ENCODE peak calls at places on chromosomes 2 and 18, in eight cellular contexts. One of them, this sample, is unnamed.

GRCh38 chr18:48826271-48826670 is 124.5 kb downstream of the SMAD7 start:
- DNase-seq in heart left ventricle: peak; percentile 14
- DNase-seq in activated T-cell treated with anti-CD3 and anti-CD28 coated beads, Interleukin-2, amount 50 U/mL, for 4 hours: no peak
- DNase-seq in activated T-helper 9 cell treated with anti-CD3 and anti-CD28 coated beads, Interleukin-2, amount 50 U/mL, for 16 hours: no peak
- DNase-seq in hypothalamus: no peak
- DNase-seq in amygdala: no peak
- DNase-seq in transverse colon: no peak
- DNase-seq in T-helper 17 cell: no peak
- DNase-seq in this sample: no peak

GRCh38 chr2:123958011-123958410 is 67.1 kb upstream of the CNTNAP5 start:
- DNase-seq in heart left ventricle: no peak
- DNase-seq in activated T-cell treated with anti-CD3 and anti-CD28 coated beads, Interleukin-2, amount 50 U/mL, for 4 hours: no peak
- DNase-seq in activated T-helper 9 cell treated with anti-CD3 and anti-CD28 coated beads, Interleukin-2, amount 50 U/mL, for 16 hours: no peak
- DNase-seq in hypothalamus: no peak
- DNase-seq in amygdala: no peak
- DNase-seq in transverse colon: no peak
- DNase-seq in T-helper 17 cell: no peak
- DNase-seq in this sample: no peak

GRCh38 chr2:20702563-20702962 is 35.6 kb downstream of the GDF7 start:
- DNase-seq in heart left ventricle: no peak
- DNase-seq in activated T-cell treated with anti-CD3 and anti-CD28 coated beads, Interleukin-2, amount 50 U/mL, for 4 hours: no peak
- DNase-seq in activated T-helper 9 cell treated with anti-CD3 and anti-CD28 coated beads, Interleukin-2, amount 50 U/mL, for 16 hours: no peak
- DNase-seq in hypothalamus: no peak
- DNase-seq in amygdala: no peak
- DNase-seq in transverse colon: no peak
- DNase-seq in T-helper 17 cell: no peak
- DNase-seq in this sample: no peak

GRCh38 chr2:108492364-108492763 is 41.9 kb upstream of the LIMS1 start:
- DNase-seq in heart left ventricle: no peak
- DNase-seq in activated T-cell treated with anti-CD3 and anti-CD28 coated beads, Interleukin-2, amount 50 U/mL, for 4 hours: no peak
- DNase-seq in activated T-helper 9 cell treated with anti-CD3 and anti-CD28 coated beads, Interleukin-2, amount 50 U/mL, for 16 hours: no peak
- DNase-seq in hypothalamus: no peak
- DNase-seq in amygdala: no peak
- DNase-seq in transverse colon: no peak
- DNase-seq in T-helper 17 cell: no peak
- DNase-seq in this sample: no peak

GRCh38 chr2:7792031-7792651 is 874.9 kb downstream of the RNF144A start:
- DNase-seq in heart left ventricle: no peak
- DNase-seq in activated T-cell treated with anti-CD3 and anti-CD28 coated beads, Interleukin-2, amount 50 U/mL, for 4 hours: no peak
- DNase-seq in activated T-helper 9 cell treated with anti-CD3 and anti-CD28 coated beads, Interleukin-2, amount 50 U/mL, for 16 hours: no peak
- DNase-seq in hypothalamus: no peak
- DNase-seq in amygdala: no peak
- DNase-seq in transverse colon: peak; percentile 17
- DNase-seq in T-helper 17 cell: no peak
- DNase-seq in this sample: no peak

GRCh38 chr2:2175381-2176090 is 155.5 kb downstream of the MYT1L start:
- DNase-seq in heart left ventricle: no peak
- DNase-seq in activated T-cell treated with anti-CD3 and anti-CD28 coated beads, Interleukin-2, amount 50 U/mL, for 4 hours: no peak
- DNase-seq in activated T-helper 9 cell treated with anti-CD3 and anti-CD28 coated beads, Interleukin-2, amount 50 U/mL, for 16 hours: no peak
- DNase-seq in hypothalamus: no peak
- DNase-seq in amygdala: no peak
- DNase-seq in transverse colon: no peak
- DNase-seq in T-helper 17 cell: no peak
- DNase-seq in this sample: no peak

GRCh38 chr2:147416099-147416498 is 428.7 kb upstream of the ACVR2A start:
- DNase-seq in heart left ventricle: no peak
- DNase-seq in activated T-cell treated with anti-CD3 and anti-CD28 coated beads, Interleukin-2, amount 50 U/mL, for 4 hours: no peak
- DNase-seq in activated T-helper 9 cell treated with anti-CD3 and anti-CD28 coated beads, Interleukin-2, amount 50 U/mL, for 16 hours: no peak
- DNase-seq in hypothalamus: no peak
- DNase-seq in amygdala: no peak
- DNase-seq in transverse colon: no peak
- DNase-seq in T-helper 17 cell: no peak
- DNase-seq in this sample: no peak

GRCh38 chr2:212345966-212346365 is 192.6 kb downstream of the ERBB4 start:
- DNase-seq in heart left ventricle: no peak
- DNase-seq in activated T-cell treated with anti-CD3 and anti-CD28 coated beads, Interleukin-2, amount 50 U/mL, for 4 hours: no peak
- DNase-seq in activated T-helper 9 cell treated with anti-CD3 and anti-CD28 coated beads, Interleukin-2, amount 50 U/mL, for 16 hours: no peak
- DNase-seq in hypothalamus: no peak
- DNase-seq in amygdala: no peak
- DNase-seq in transverse colon: no peak
- DNase-seq in T-helper 17 cell: no peak
- DNase-seq in this sample: no peak

GRCh38 chr18:49224130-49224529 is 236.3 kb downstream of the DYM start:
- DNase-seq in heart left ventricle: no peak
- DNase-seq in activated T-cell treated with anti-CD3 and anti-CD28 coated beads, Interleukin-2, amount 50 U/mL, for 4 hours: no peak
- DNase-seq in activated T-helper 9 cell treated with anti-CD3 and anti-CD28 coated beads, Interleukin-2, amount 50 U/mL, for 16 hours: no peak
- DNase-seq in hypothalamus: no peak
- DNase-seq in amygdala: no peak
- DNase-seq in transverse colon: no peak
- DNase-seq in T-helper 17 cell: no peak
- DNase-seq in this sample: no peak

GRCh38 chr2:23559561-23560239 is 174.7 kb downstream of the KLHL29 start:
- DNase-seq in heart left ventricle: no peak
- DNase-seq in activated T-cell treated with anti-CD3 and anti-CD28 coated beads, Interleukin-2, amount 50 U/mL, for 4 hours: no peak
- DNase-seq in activated T-helper 9 cell treated with anti-CD3 and anti-CD28 coated beads, Interleukin-2, amount 50 U/mL, for 16 hours: no peak
- DNase-seq in hypothalamus: no peak
- DNase-seq in amygdala: no peak
- DNase-seq in transverse colon: no peak
- DNase-seq in T-helper 17 cell: no peak
- DNase-seq in this sample: no peak

GRCh38 chr2:241463276-241464135 is 44.9 kb downstream of the STK25 start:
- DNase-seq in heart left ventricle: no peak
- DNase-seq in activated T-cell treated with anti-CD3 and anti-CD28 coated beads, Interleukin-2, amount 50 U/mL, for 4 hours: no peak
- DNase-seq in activated T-helper 9 cell treated with anti-CD3 and anti-CD28 coated beads, Interleukin-2, amount 50 U/mL, for 16 hours: no peak
- DNase-seq in hypothalamus: no peak
- DNase-seq in amygdala: no peak
- DNase-seq in transverse colon: no peak
- DNase-seq in T-helper 17 cell: no peak
- DNase-seq in this sample: no peak

GRCh38 chr2:216546646-216547403 is 48.2 kb downstream of the RPL37A start:
- DNase-seq in heart left ventricle: peak; percentile 37
- DNase-seq in activated T-cell treated with anti-CD3 and anti-CD28 coated beads, Interleukin-2, amount 50 U/mL, for 4 hours: no peak
- DNase-seq in activated T-helper 9 cell treated with anti-CD3 and anti-CD28 coated beads, Interleukin-2, amount 50 U/mL, for 16 hours: no peak
- DNase-seq in hypothalamus: no peak
- DNase-seq in amygdala: no peak
- DNase-seq in transverse colon: no peak
- DNase-seq in T-helper 17 cell: no peak
- DNase-seq in this sample: no peak

GRCh38 chr2:201788371-201788770 is 7.6 kb upstream of the ALS2 start:
- DNase-seq in heart left ventricle: no peak
- DNase-seq in activated T-cell treated with anti-CD3 and anti-CD28 coated beads, Interleukin-2, amount 50 U/mL, for 4 hours: no peak
- DNase-seq in activated T-helper 9 cell treated with anti-CD3 and anti-CD28 coated beads, Interleukin-2, amount 50 U/mL, for 16 hours: no peak
- DNase-seq in hypothalamus: no peak
- DNase-seq in amygdala: no peak
- DNase-seq in transverse colon: no peak
- DNase-seq in T-helper 17 cell: no peak
- DNase-seq in this sample: no peak

GRCh38 chr2:234840336-234840735 is 111.5 kb upstream of the SH3BP4 start:
- DNase-seq in heart left ventricle: peak; percentile 46
- DNase-seq in activated T-cell treated with anti-CD3 and anti-CD28 coated beads, Interleukin-2, amount 50 U/mL, for 4 hours: no peak
- DNase-seq in activated T-helper 9 cell treated with anti-CD3 and anti-CD28 coated beads, Interleukin-2, amount 50 U/mL, for 16 hours: no peak
- DNase-seq in hypothalamus: no peak
- DNase-seq in amygdala: no peak
- DNase-seq in transverse colon: peak; percentile 9
- DNase-seq in T-helper 17 cell: no peak
- DNase-seq in this sample: no peak

GRCh38 chr18:41645600-41646360 is 309.3 kb upstream of the PIK3C3 start:
- DNase-seq in heart left ventricle: no peak
- DNase-seq in activated T-cell treated with anti-CD3 and anti-CD28 coated beads, Interleukin-2, amount 50 U/mL, for 4 hours: no peak
- DNase-seq in activated T-helper 9 cell treated with anti-CD3 and anti-CD28 coated beads, Interleukin-2, amount 50 U/mL, for 16 hours: no peak
- DNase-seq in hypothalamus: no peak
- DNase-seq in amygdala: no peak
- DNase-seq in transverse colon: no peak
- DNase-seq in T-helper 17 cell: no peak
- DNase-seq in this sample: no peak

GRCh38 chr18:79916546-79917350 is 34.7 kb downstream of the SLC66A2 start:
- DNase-seq in heart left ventricle: peak; percentile 13
- DNase-seq in activated T-cell treated with anti-CD3 and anti-CD28 coated beads, Interleukin-2, amount 50 U/mL, for 4 hours: no peak
- DNase-seq in activated T-helper 9 cell treated with anti-CD3 and anti-CD28 coated beads, Interleukin-2, amount 50 U/mL, for 16 hours: no peak
- DNase-seq in hypothalamus: no peak
- DNase-seq in amygdala: no peak
- DNase-seq in transverse colon: peak; percentile 3
- DNase-seq in T-helper 17 cell: no peak
- DNase-seq in this sample: no peak